ENCODE peak calls at places on chromosomes 13 and 19, in five cellular contexts. One of them, this sample, is unnamed.

GRCh38 chr13:45219938-45220375 is 19.1 kb upstream of the KCTD4 start:
- DNase-seq in effector memory CD4-positive, alpha-beta T cell: no peak
- DNase-seq in Peyer's patch: no peak
- DNase-seq in HFFc6: peak; percentile 70
- DNase-seq in NCI-H748 treated with DMSO at 0.1 percent for 48 hours: peak; percentile 45
- DNase-seq in this sample: no peak

GRCh38 chr19:4067396-4068057 is 828 bp upstream of the ZBTB7A start:
- DNase-seq in effector memory CD4-positive, alpha-beta T cell: no peak
- DNase-seq in Peyer's patch: peak; percentile 83
- DNase-seq in HFFc6: no peak
- DNase-seq in NCI-H748 treated with DMSO at 0.1 percent for 48 hours: no peak
- DNase-seq in this sample: peak; percentile 49

GRCh38 chr13:69474286-69474685 is 633.3 kb upstream of the ATXN8OS start:
- DNase-seq in effector memory CD4-positive, alpha-beta T cell: no peak
- DNase-seq in Peyer's patch: no peak
- DNase-seq in HFFc6: no peak
- DNase-seq in NCI-H748 treated with DMSO at 0.1 percent for 48 hours: no peak
- DNase-seq in this sample: no peak

GRCh38 chr19:33676999-33677665 is 55.4 kb downstream of the CHST8 start:
- DNase-seq in effector memory CD4-positive, alpha-beta T cell: no peak
- DNase-seq in Peyer's patch: no peak
- DNase-seq in HFFc6: no peak
- DNase-seq in NCI-H748 treated with DMSO at 0.1 percent for 48 hours: no peak
- DNase-seq in this sample: no peak

GRCh38 chr19:40139533-40140287 is 49.0 kb upstream of the ZNF780A start:
- DNase-seq in effector memory CD4-positive, alpha-beta T cell: no peak
- DNase-seq in Peyer's patch: no peak
- DNase-seq in HFFc6: peak; percentile 53
- DNase-seq in NCI-H748 treated with DMSO at 0.1 percent for 48 hours: peak; percentile 33
- DNase-seq in this sample: no peak

GRCh38 chr19:19627716-19628498 is at the start of gene LPAR2:
- DNase-seq in effector memory CD4-positive, alpha-beta T cell: peak; percentile 82
- DNase-seq in Peyer's patch: peak; percentile 83
- DNase-seq in HFFc6: no peak
- DNase-seq in NCI-H748 treated with DMSO at 0.1 percent for 48 hours: peak; percentile 43
- DNase-seq in this sample: peak; percentile 80

GRCh38 chr13:51241720-51242119 is 19.5 kb downstream of the FAM124A start:
- DNase-seq in effector memory CD4-positive, alpha-beta T cell: no peak
- DNase-seq in Peyer's patch: no peak
- DNase-seq in HFFc6: no peak
- DNase-seq in NCI-H748 treated with DMSO at 0.1 percent for 48 hours: no peak
- DNase-seq in this sample: no peak

GRCh38 chr19:10975374-10976036 is 14.7 kb downstream of the SMARCA4 start:
- DNase-seq in effector memory CD4-positive, alpha-beta T cell: no peak
- DNase-seq in Peyer's patch: peak; percentile 48
- DNase-seq in HFFc6: no peak
- DNase-seq in NCI-H748 treated with DMSO at 0.1 percent for 48 hours: no peak
- DNase-seq in this sample: no peak

GRCh38 chr13:107866007-107866665 is 349.2 kb downstream of the LIG4 start:
- DNase-seq in effector memory CD4-positive, alpha-beta T cell: no peak
- DNase-seq in Peyer's patch: no peak
- DNase-seq in HFFc6: no peak
- DNase-seq in NCI-H748 treated with DMSO at 0.1 percent for 48 hours: peak; percentile 79
- DNase-seq in this sample: no peak

GRCh38 chr13:73467103-73467502 is 408.3 kb downstream of the KLF5 start:
- DNase-seq in effector memory CD4-positive, alpha-beta T cell: no peak
- DNase-seq in Peyer's patch: no peak
- DNase-seq in HFFc6: peak; percentile 3
- DNase-seq in NCI-H748 treated with DMSO at 0.1 percent for 48 hours: no peak
- DNase-seq in this sample: no peak

GRCh38 chr13:24261566-24261965 is 47.8 kb upstream of the C1QTNF9 start:
- DNase-seq in effector memory CD4-positive, alpha-beta T cell: no peak
- DNase-seq in Peyer's patch: no peak
- DNase-seq in HFFc6: no peak
- DNase-seq in NCI-H748 treated with DMSO at 0.1 percent for 48 hours: no peak
- DNase-seq in this sample: no peak

GRCh38 chr13:77729502-77730221 is 32.2 kb downstream of the SLAIN1 start:
- DNase-seq in effector memory CD4-positive, alpha-beta T cell: no peak
- DNase-seq in Peyer's patch: no peak
- DNase-seq in HFFc6: no peak
- DNase-seq in NCI-H748 treated with DMSO at 0.1 percent for 48 hours: no peak
- DNase-seq in this sample: no peak

GRCh38 chr19:41325947-41326706 is 16.2 kb downstream of the CCDC97 start:
- DNase-seq in effector memory CD4-positive, alpha-beta T cell: no peak
- DNase-seq in Peyer's patch: no peak
- DNase-seq in HFFc6: peak; percentile 57
- DNase-seq in NCI-H748 treated with DMSO at 0.1 percent for 48 hours: no peak
- DNase-seq in this sample: no peak

GRCh38 chr13:108987945-108988344 is 358.5 kb downstream of the MYO16 start:
- DNase-seq in effector memory CD4-positive, alpha-beta T cell: no peak
- DNase-seq in Peyer's patch: no peak
- DNase-seq in HFFc6: no peak
- DNase-seq in NCI-H748 treated with DMSO at 0.1 percent for 48 hours: no peak
- DNase-seq in this sample: no peak

GRCh38 chr13:57128909-57129308 is 11.8 kb upstream of the PRR20A start:
- DNase-seq in effector memory CD4-positive, alpha-beta T cell: no peak
- DNase-seq in Peyer's patch: no peak
- DNase-seq in HFFc6: no peak
- DNase-seq in NCI-H748 treated with DMSO at 0.1 percent for 48 hours: no peak
- DNase-seq in this sample: no peak

GRCh38 chr19:3976495-3977241 is 5.8 kb upstream of the DAPK3 start:
- DNase-seq in effector memory CD4-positive, alpha-beta T cell: no peak
- DNase-seq in Peyer's patch: no peak
- DNase-seq in HFFc6: no peak
- DNase-seq in NCI-H748 treated with DMSO at 0.1 percent for 48 hours: no peak
- DNase-seq in this sample: no peak

GRCh38 chr19:6610934-6611370 is 20.0 kb upstream of the CD70 start:
- DNase-seq in effector memory CD4-positive, alpha-beta T cell: no peak
- DNase-seq in Peyer's patch: no peak
- DNase-seq in HFFc6: peak; percentile 93
- DNase-seq in NCI-H748 treated with DMSO at 0.1 percent for 48 hours: no peak
- DNase-seq in this sample: no peak

GRCh38 chr13:74191036-74191809 is 57.0 kb upstream of the KLF12 start:
- DNase-seq in effector memory CD4-positive, alpha-beta T cell: no peak
- DNase-seq in Peyer's patch: no peak
- DNase-seq in HFFc6: no peak
- DNase-seq in NCI-H748 treated with DMSO at 0.1 percent for 48 hours: no peak
- DNase-seq in this sample: no peak

GRCh38 chr19:18419195-18419698 is at the start of gene SSBP4:
- DNase-seq in effector memory CD4-positive, alpha-beta T cell: peak; percentile 62
- DNase-seq in Peyer's patch: peak; percentile 83
- DNase-seq in HFFc6: peak; percentile 57
- DNase-seq in NCI-H748 treated with DMSO at 0.1 percent for 48 hours: no peak
- DNase-seq in this sample: peak; percentile 62

GRCh38 chr19:45016388-45017314 is 15.4 kb downstream of the RELB start:
- DNase-seq in effector memory CD4-positive, alpha-beta T cell: peak; percentile 86
- DNase-seq in Peyer's patch: no peak
- DNase-seq in HFFc6: peak; percentile 83
- DNase-seq in NCI-H748 treated with DMSO at 0.1 percent for 48 hours: peak; percentile 56
- DNase-seq in this sample: peak; percentile 76

GRCh38 chr19:57800696-57801095 is 14.0 kb downstream of the ZNF552 start:
- DNase-seq in effector memory CD4-positive, alpha-beta T cell: no peak
- DNase-seq in Peyer's patch: no peak
- DNase-seq in HFFc6: no peak
- DNase-seq in NCI-H748 treated with DMSO at 0.1 percent for 48 hours: no peak
- DNase-seq in this sample: no peak

GRCh38 chr13:80131204-80131603 is 209.7 kb downstream of the SPRY2 start:
- DNase-seq in effector memory CD4-positive, alpha-beta T cell: no peak
- DNase-seq in Peyer's patch: peak; percentile 68
- DNase-seq in HFFc6: peak; percentile 20
- DNase-seq in NCI-H748 treated with DMSO at 0.1 percent for 48 hours: no peak
- DNase-seq in this sample: no peak

GRCh38 chr19:45306522-45307027 is 16.1 kb downstream of the CKM start:
- DNase-seq in effector memory CD4-positive, alpha-beta T cell: no peak
- DNase-seq in Peyer's patch: no peak
- DNase-seq in HFFc6: no peak
- DNase-seq in NCI-H748 treated with DMSO at 0.1 percent for 48 hours: peak; percentile 67
- DNase-seq in this sample: no peak

GRCh38 chr19:55528030-55528801 is 8.7 kb downstream of the SBK2 start:
- DNase-seq in effector memory CD4-positive, alpha-beta T cell: no peak
- DNase-seq in Peyer's patch: no peak
- DNase-seq in HFFc6: no peak
- DNase-seq in NCI-H748 treated with DMSO at 0.1 percent for 48 hours: peak; percentile 57
- DNase-seq in this sample: no peak

GRCh38 chr13:32838985-32839384 is 177.2 kb upstream of the KL start:
- DNase-seq in effector memory CD4-positive, alpha-beta T cell: no peak
- DNase-seq in Peyer's patch: no peak
- DNase-seq in HFFc6: no peak
- DNase-seq in NCI-H748 treated with DMSO at 0.1 percent for 48 hours: peak; percentile 93
- DNase-seq in this sample: no peak

GRCh38 chr13:37443538-37443937 is 155.0 kb downstream of the POSTN start:
- DNase-seq in effector memory CD4-positive, alpha-beta T cell: no peak
- DNase-seq in Peyer's patch: no peak
- DNase-seq in HFFc6: peak; percentile 79
- DNase-seq in NCI-H748 treated with DMSO at 0.1 percent for 48 hours: no peak
- DNase-seq in this sample: no peak

GRCh38 chr19:19750131-19750841 is 17.4 kb upstream of the ZNF14 start:
- DNase-seq in effector memory CD4-positive, alpha-beta T cell: no peak
- DNase-seq in Peyer's patch: no peak
- DNase-seq in HFFc6: no peak
- DNase-seq in NCI-H748 treated with DMSO at 0.1 percent for 48 hours: no peak
- DNase-seq in this sample: no peak

GRCh38 chr13:112686364-112686763 is 3.5 kb upstream of the ATP11A start:
- DNase-seq in effector memory CD4-positive, alpha-beta T cell: no peak
- DNase-seq in Peyer's patch: no peak
- DNase-seq in HFFc6: no peak
- DNase-seq in NCI-H748 treated with DMSO at 0.1 percent for 48 hours: no peak
- DNase-seq in this sample: no peak

GRCh38 chr13:98450495-98451167 is 126.3 kb downstream of the STK24 start:
- DNase-seq in effector memory CD4-positive, alpha-beta T cell: no peak
- DNase-seq in Peyer's patch: no peak
- DNase-seq in HFFc6: no peak
- DNase-seq in NCI-H748 treated with DMSO at 0.1 percent for 48 hours: no peak
- DNase-seq in this sample: no peak

GRCh38 chr13:29923554-29924481 is 73.4 kb upstream of the UBL3 start:
- DNase-seq in effector memory CD4-positive, alpha-beta T cell: peak; percentile 32
- DNase-seq in Peyer's patch: peak; percentile 86
- DNase-seq in HFFc6: peak; percentile 98
- DNase-seq in NCI-H748 treated with DMSO at 0.1 percent for 48 hours: peak; percentile 72
- DNase-seq in this sample: peak; percentile 23

GRCh38 chr13:56861472-56861871 is 279.2 kb upstream of the PRR20A start:
- DNase-seq in effector memory CD4-positive, alpha-beta T cell: no peak
- DNase-seq in Peyer's patch: no peak
- DNase-seq in HFFc6: no peak
- DNase-seq in NCI-H748 treated with DMSO at 0.1 percent for 48 hours: no peak
- DNase-seq in this sample: no peak

GRCh38 chr19:7918615-7919421 is 1.3 kb upstream of the SNAPC2 start:
- DNase-seq in effector memory CD4-positive, alpha-beta T cell: no peak
- DNase-seq in Peyer's patch: peak; percentile 73
- DNase-seq in HFFc6: no peak
- DNase-seq in NCI-H748 treated with DMSO at 0.1 percent for 48 hours: no peak
- DNase-seq in this sample: no peak

GRCh38 chr19:35768082-35768421 is 7.3 kb upstream of the ARHGAP33 start:
- DNase-seq in effector memory CD4-positive, alpha-beta T cell: no peak
- DNase-seq in Peyer's patch: no peak
- DNase-seq in HFFc6: no peak
- DNase-seq in NCI-H748 treated with DMSO at 0.1 percent for 48 hours: no peak
- DNase-seq in this sample: no peak

GRCh38 chr19:5172859-5173577 is 167.6 kb downstream of the PTPRS start:
- DNase-seq in effector memory CD4-positive, alpha-beta T cell: no peak
- DNase-seq in Peyer's patch: no peak
- DNase-seq in HFFc6: peak; percentile 100
- DNase-seq in NCI-H748 treated with DMSO at 0.1 percent for 48 hours: no peak
- DNase-seq in this sample: no peak

GRCh38 chr13:41563501-41564001 is 106.2 kb downstream of the RGCC start:
- DNase-seq in effector memory CD4-positive, alpha-beta T cell: no peak
- DNase-seq in Peyer's patch: no peak
- DNase-seq in HFFc6: peak; percentile 48
- DNase-seq in NCI-H748 treated with DMSO at 0.1 percent for 48 hours: no peak
- DNase-seq in this sample: no peak

GRCh38 chr13:25973085-25973484 is 78.7 kb downstream of the SHISA2 start:
- DNase-seq in effector memory CD4-positive, alpha-beta T cell: no peak
- DNase-seq in Peyer's patch: no peak
- DNase-seq in HFFc6: no peak
- DNase-seq in NCI-H748 treated with DMSO at 0.1 percent for 48 hours: peak; percentile 66
- DNase-seq in this sample: no peak

GRCh38 chr13:42660367-42660965 is 86.5 kb downstream of the TNFSF11 start:
- DNase-seq in effector memory CD4-positive, alpha-beta T cell: no peak
- DNase-seq in Peyer's patch: no peak
- DNase-seq in HFFc6: no peak
- DNase-seq in NCI-H748 treated with DMSO at 0.1 percent for 48 hours: no peak
- DNase-seq in this sample: no peak

GRCh38 chr19:45995715-45996385 is 583 bp downstream of the CCDC61 start:
- DNase-seq in effector memory CD4-positive, alpha-beta T cell: no peak
- DNase-seq in Peyer's patch: no peak
- DNase-seq in HFFc6: no peak
- DNase-seq in NCI-H748 treated with DMSO at 0.1 percent for 48 hours: peak; percentile 59
- DNase-seq in this sample: no peak

GRCh38 chr13:76719955-76720354 is 166.2 kb downstream of the KCTD12 start:
- DNase-seq in effector memory CD4-positive, alpha-beta T cell: no peak
- DNase-seq in Peyer's patch: no peak
- DNase-seq in HFFc6: no peak
- DNase-seq in NCI-H748 treated with DMSO at 0.1 percent for 48 hours: no peak
- DNase-seq in this sample: no peak